ENCODE peak calls at places on chromosome 4, in nine cellular contexts. C is anterior cingulate cortex, A is hypothalamus, H is endodermal cell, U is Right ventricle myocardium inferior, X is nephron progenitor cell, D is psoas muscle, G is islet precursor cell, M is KG1. V is an unnamed sample.

GRCh38 chr4:3445111-3445820 is 3.5 kb downstream of the HGFAC start:
- DNase-seq in C (no peak), A (no peak), H (no peak), U (peak), X (no peak), D (peak), G (no peak), M (no peak), V (no peak)

GRCh38 chr4:83010111-83010521 is 507 bp downstream of the LIN54 start:
- DNase-seq in C (no peak), A (no peak), H (no peak), U (no peak), X (no peak), D (no peak), G (no peak), M (peak), V (no peak)

GRCh38 chr4:55125087-55125721 is at the start of gene KDR:
- DNase-seq in C (peak), A (peak), H (peak), U (peak), X (peak), D (peak), G (peak), M (no peak), V (no peak)

GRCh38 chr4:64230709-64231310 is 178.4 kb downstream of the TECRL start:
- DNase-seq in C (no peak), A (no peak), H (peak), U (no peak), X (no peak), D (no peak), G (no peak), M (no peak), V (no peak)

GRCh38 chr4:95155759-95156451 is 392.9 kb downstream of the UNC5C start:
- DNase-seq in C (no peak), A (no peak), H (no peak), U (no peak), X (no peak), D (no peak), G (no peak), M (peak), V (no peak)

GRCh38 chr4:98930311-98930865 is 1.5 kb upstream of the EIF4E start:
- DNase-seq in C (no peak), A (no peak), H (no peak), U (no peak), X (no peak), D (no peak), G (no peak), M (no peak), V (no peak)

GRCh38 chr4:156103306-156103705 is 149.6 kb upstream of the CTSO start:
- DNase-seq in C (no peak), A (no peak), H (no peak), U (no peak), X (no peak), D (no peak), G (no peak), M (no peak), V (no peak)

GRCh38 chr4:142091085-142091513 is 454.7 kb downstream of the IL15 start:
- DNase-seq in C (no peak), A (no peak), H (no peak), U (no peak), X (no peak), D (no peak), G (no peak), M (no peak), V (no peak)

GRCh38 chr4:182801626-182802025 is 115.6 kb downstream of the DCTD start:
- DNase-seq in C (peak), A (no peak), H (no peak), U (no peak), X (no peak), D (no peak), G (no peak), M (no peak), V (peak)

GRCh38 chr4:148192526-148192925 is 249.7 kb downstream of the NR3C2 start:
- DNase-seq in C (no peak), A (no peak), H (no peak), U (no peak), X (no peak), D (no peak), G (no peak), M (no peak), V (no peak)

GRCh38 chr4:188780686-188781085 is 641.4 kb downstream of the TRIML1 start:
- DNase-seq in C (no peak), A (no peak), H (no peak), U (no peak), X (no peak), D (no peak), G (no peak), M (no peak), V (no peak)

GRCh38 chr4:39521253-39521908 is 5.9 kb downstream of the UGDH start:
- DNase-seq in C (no peak), A (no peak), H (no peak), U (no peak), X (no peak), D (no peak), G (no peak), M (no peak), V (no peak)

GRCh38 chr4:154491341-154491679 is 289 bp downstream of the DCHS2 start:
- DNase-seq in C (no peak), A (no peak), H (peak), U (no peak), X (no peak), D (no peak), G (no peak), M (no peak), V (no peak)

GRCh38 chr4:43113196-43113595 is 220.7 kb downstream of the GRXCR1 start:
- DNase-seq in C (no peak), A (no peak), H (peak), U (no peak), X (no peak), D (no peak), G (peak), M (no peak), V (no peak)

GRCh38 chr4:68927165-68927564 is 24.4 kb downstream of the UGT2A3 start:
- DNase-seq in C (no peak), A (no peak), H (no peak), U (no peak), X (peak), D (no peak), G (no peak), M (no peak), V (no peak)

GRCh38 chr4:155582971-155583437 is 83.6 kb upstream of the GUCY1A1 start:
- DNase-seq in C (no peak), A (no peak), H (no peak), U (no peak), X (no peak), D (no peak), G (no peak), M (no peak), V (no peak)

GRCh38 chr4:81120055-81120454 is 89.5 kb downstream of the BMP3 start:
- DNase-seq in C (no peak), A (no peak), H (no peak), U (no peak), X (no peak), D (no peak), G (no peak), M (no peak), V (no peak)

V was measured in caudate nucleus.